ENCODE peak calls at places on chromosomes 2 and 18, in seven cellular contexts. M is body of pancreas, I is A549, R is tibial nerve, T is heart left ventricle, N is uterus, V is spleen. Z is an unnamed sample. For H3K9me3, the result is how much of the 10 kb centered on the place peaks cover.

GRCh38 chr18:50099725-50100414 is 95.1 kb downstream of the MYO5B start:
- DNase-seq in V (no peak), I (no peak), T (no peak), M (no peak), N (no peak), R (no peak), Z (no peak)

GRCh38 chr2:104846955-104847820 is 6.7 kb upstream of the POU3F3 start:
- DNase-seq in N (no peak), R (no peak), T (no peak), I (no peak), M (no peak), V (no peak), Z (no peak)

GRCh38 chr2:195612515-195613495 is 44.2 kb upstream of the SLC39A10 start:
- DNase-seq in V (no peak), R (no peak), I (peak), T (no peak), M (peak), N (no peak), Z (no peak)

GRCh38 chr18:905948-906415 is 1.3 kb downstream of the ADCYAP1 start:
- DNase-seq in N (no peak), T (no peak), R (no peak), M (no peak), V (no peak), I (no peak), Z (no peak)

GRCh38 chr18:49560277-49561126 is 1.4 kb upstream of the LIPG start:
- DNase-seq in T (no peak), M (peak), V (no peak), I (no peak), N (no peak), R (no peak), Z (peak)

GRCh38 chr2:10810175-10811161 is 2.1 kb downstream of the PDIA6 start:
- DNase-seq in V (no peak), M (no peak), T (no peak), I (no peak), N (no peak), R (no peak), Z (no peak)

GRCh38 chr2:222969491-222969890 is 82.5 kb upstream of the KCNE4 start:
- DNase-seq in V (no peak), N (no peak), M (peak), I (no peak), R (no peak), T (no peak), Z (no peak)

GRCh38 chr2:191892391-191892790 is 45.5 kb upstream of the CAVIN2 start:
- DNase-seq in R (no peak), T (no peak), N (no peak), V (no peak), I (no peak), M (peak), Z (no peak)

GRCh38 chr2:160332318-160332717 is 132.2 kb upstream of the ITGB6 start:
- DNase-seq in R (no peak), T (no peak), N (no peak), I (no peak), V (no peak), M (peak), Z (no peak)

GRCh38 chr2:13682878-13683277 is 949.6 kb upstream of the LRATD1 start:
- DNase-seq in V (no peak), M (peak), N (no peak), R (no peak), T (no peak), I (peak), Z (peak)

GRCh38 chr18:49727816-49728215 is 85.5 kb downstream of the ACAA2 start:
- DNase-seq in T (no peak), R (no peak), V (no peak), N (no peak), I (no peak), M (no peak), Z (no peak)

GRCh38 chr2:143481728-143482127 is 352.5 kb downstream of the ARHGAP15 start:
- DNase-seq in N (no peak), I (no peak), T (no peak), M (no peak), R (no peak), V (no peak), Z (no peak)

GRCh38 chr18:75183524-75183923 is 25.4 kb downstream of the PTGR3 start:
- DNase-seq in N (no peak), R (no peak), V (no peak), T (no peak), M (no peak), I (no peak), Z (no peak)

GRCh38 chr18:48790869-48791635 is 159.7 kb downstream of the SMAD7 start:
- DNase-seq in V (peak), N (no peak), M (no peak), I (no peak), T (peak), R (peak), Z (no peak)

GRCh38 chr2:20091305-20091991 is 40.0 kb upstream of the LAPTM4A start:
- DNase-seq in V (no peak), I (peak), T (peak), N (peak), R (peak), M (peak), Z (peak)

GRCh38 chr2:46284812-46285211 is 12.4 kb upstream of the EPAS1 start:
- DNase-seq in I (no peak), R (no peak), T (no peak), N (no peak), M (no peak), V (no peak), Z (no peak)

GRCh38 chr2:15714609-15715008 is 122.9 kb downstream of the DDX1 start:
- DNase-seq in N (no peak), V (no peak), T (no peak), R (no peak), M (no peak), I (no peak), Z (no peak)

GRCh38 chr18:48318481-48318880 is 90.7 kb downstream of the ZBTB7C start:
- DNase-seq in M (no peak), I (no peak), R (no peak), V (peak), T (no peak), N (no peak), Z (no peak)

GRCh38 chr18:47265197-47265596 is 13.7 kb upstream of the SKOR2 start:
- DNase-seq in T (no peak), M (no peak), V (no peak), R (no peak), N (no peak), I (no peak), Z (no peak)

GRCh38 chr2:45275235-45275805 is 266.1 kb upstream of the SIX2 start:
- DNase-seq in T (no peak), V (no peak), N (no peak), M (peak), I (peak), R (no peak), Z (no peak)

GRCh38 chr2:240655931-240656886 is 26.5 kb downstream of the AQP12B start:
- DNase-seq in R (no peak), V (no peak), I (no peak), M (no peak), N (no peak), T (no peak), Z (no peak)

GRCh38 chr2:149125031-149125725 is 86.7 kb downstream of the LYPD6B start:
- DNase-seq in M (peak), T (no peak), N (no peak), V (no peak), I (no peak), R (no peak), Z (no peak)

GRCh38 chr2:260507-261161 is 3.2 kb downstream of the SH3YL1 start:
- DNase-seq in I (no peak), T (no peak), N (no peak), R (no peak), V (no peak), M (no peak), Z (no peak)

GRCh38 chr2:207205173-207205957 is 39.6 kb upstream of the KLF7 start:
- DNase-seq in T (no peak), N (no peak), I (no peak), R (no peak), V (no peak), M (no peak), Z (no peak)

GRCh38 chr2:44170337-44170736 is 1.7 kb downstream of the PPM1B start:
- DNase-seq in T (no peak), M (peak), V (no peak), N (no peak), I (no peak), R (no peak), Z (no peak)

GRCh38 chr2:23596316-23596885 is 211.4 kb downstream of the KLHL29 start:
- DNase-seq in V (no peak), R (no peak), T (no peak), N (no peak), I (no peak), M (no peak), Z (no peak)

GRCh38 chr2:232525796-232526195 is at the start of gene CHRND:
- DNase-seq in N (no peak), T (peak), I (no peak), R (no peak), M (peak), V (no peak), Z (peak)

GRCh38 chr2:236767951-236768350 is 198.3 kb downstream of the ACKR3 start:
- DNase-seq in T (no peak), N (no peak), M (no peak), R (no peak), I (no peak), V (no peak), Z (no peak)

GRCh38 chr2:52613064-52613463 is 1154.5 kb upstream of the CHAC2 start:
- DNase-seq in N (no peak), R (no peak), I (peak), V (no peak), T (no peak), M (no peak), Z (no peak)

GRCh38 chr2:221485500-221485870 is 86.6 kb downstream of the EPHA4 start:
- DNase-seq in R (no peak), N (no peak), I (no peak), V (no peak), M (no peak), T (no peak), Z (no peak)

GRCh38 chr2:29270606-29271005 is 155.4 kb downstream of the CLIP4 start:
- DNase-seq in M (no peak), T (no peak), V (no peak), I (no peak), N (no peak), R (no peak), Z (no peak)

GRCh38 chr2:2898744-2899143 is 478.9 kb downstream of the EIPR1 start:
- DNase-seq in R (no peak), M (no peak), V (no peak), I (no peak), T (no peak), N (no peak), Z (no peak)

GRCh38 chr2:68750592-68751396 is 16.2 kb downstream of the ARHGAP25 start:
- DNase-seq in M (no peak), T (no peak), R (no peak), V (no peak), N (no peak), I (no peak), Z (no peak)

GRCh38 chr2:71393216-71393615 is 60.1 kb upstream of the DYSF start:
- DNase-seq in R (no peak), M (no peak), I (no peak), T (no peak), N (no peak), V (no peak), Z (no peak)

GRCh38 chr2:43824951-43825493 is 13.6 kb downstream of the ABCG5 start:
- DNase-seq in T (no peak), R (no peak), M (no peak), V (no peak), N (no peak), I (no peak), Z (no peak)

GRCh38 chr18:51171208-51171607 is 26.3 kb downstream of the MEX3C start:
- DNase-seq in M (no peak), N (no peak), T (no peak), R (no peak), V (no peak), I (no peak), Z (no peak)

GRCh38 chr2:4140284-4140962 is 437.0 kb downstream of the DCDC2C start:
- DNase-seq in M (peak), T (no peak), N (no peak), R (no peak), I (no peak), V (no peak), Z (no peak)
- H3K9me3 ChIP-seq in M (under half), T (under half), N (under half), R (under half), I (under half), V (under half), Z (under half)

GRCh38 chr2:96549967-96550786 is 13.6 kb downstream of the ARID5A start:
- DNase-seq in R (no peak), N (no peak), M (peak), V (peak), T (no peak), I (peak), Z (peak)

GRCh38 chr2:96547203-96547641 is 10.7 kb downstream of the ARID5A start:
- DNase-seq in N (no peak), T (no peak), V (peak), M (no peak), R (no peak), I (no peak), Z (no peak)

GRCh38 chr2:96547751-96548161 is 11.2 kb downstream of the ARID5A start:
- DNase-seq in M (no peak), T (no peak), I (no peak), V (peak), N (no peak), R (no peak), Z (no peak)

GRCh38 chr2:96549466-96549785 is 12.9 kb downstream of the ARID5A start:
- DNase-seq in I (no peak), R (no peak), V (peak), N (no peak), M (no peak), T (no peak), Z (no peak)

DNA sequence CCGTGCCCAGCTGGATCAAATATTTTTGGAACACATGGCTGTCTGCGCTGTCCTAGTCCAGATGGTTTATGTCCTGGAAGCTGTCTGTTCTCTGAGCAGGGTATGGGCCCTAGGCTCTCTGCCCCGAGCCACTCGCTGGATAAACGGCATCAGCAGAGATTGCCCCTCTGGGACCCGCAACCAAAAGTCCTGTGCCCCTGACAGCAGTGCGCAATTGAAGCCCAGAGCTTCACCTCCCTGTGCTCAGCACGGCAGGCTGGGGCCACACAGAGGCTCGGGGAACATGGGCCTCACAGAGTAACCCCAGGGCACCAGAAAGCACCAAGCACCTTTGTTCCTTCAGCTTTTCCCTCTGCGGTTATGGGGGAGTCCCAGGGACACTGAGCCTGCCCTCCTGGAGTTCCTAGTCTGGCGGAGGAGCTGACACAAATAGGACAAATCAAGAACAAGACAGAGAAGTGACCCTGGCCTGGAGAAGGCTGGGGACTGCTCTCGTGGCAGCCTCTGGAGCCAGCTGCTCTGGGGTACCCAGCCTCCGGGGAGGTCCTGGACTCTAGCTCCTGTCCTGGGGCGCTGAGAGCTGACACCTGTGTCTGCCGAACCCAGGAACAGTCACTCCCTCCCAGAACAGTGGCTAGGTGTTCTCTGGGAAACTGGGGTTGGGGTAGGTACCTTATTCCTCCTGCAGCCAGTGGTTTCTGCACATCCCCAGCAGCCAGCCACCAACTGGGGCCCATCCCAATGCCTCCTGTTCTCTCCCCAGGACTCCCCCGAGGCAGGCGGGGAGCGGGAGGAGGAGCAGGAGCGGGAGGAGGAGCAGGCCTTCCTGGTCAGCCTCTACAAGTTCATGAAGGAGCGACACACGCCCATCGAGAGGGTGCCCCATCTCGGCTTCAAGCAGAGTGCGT is 12.3 kb downstream of the ARID5A start:
- DNase-seq in R (no peak), V (peak), N (no peak), T (no peak), M (no peak), I (no peak), Z (no peak)
- H3K4me3 ChIP-seq in R (no peak), V (no peak), N (no peak), T (no peak), M (no peak), I (no peak), Z (no peak)

GRCh38 chr18:11147962-11148654 is 1.3 kb downstream of the PIEZO2 start:
- DNase-seq in N (no peak), V (no peak), M (no peak), I (no peak), T (no peak), R (no peak), Z (no peak)
- TF ChIP-seq POLR2A in N (no peak), V (no peak), M (no peak), I (no peak), T (no peak), R (no peak), Z (no peak)

GRCh38 chr2:197131558-197131855 is 179.1 kb downstream of the ANKRD44 start:
- DNase-seq in T (no peak), I (no peak), V (peak), N (no peak), R (no peak), M (no peak), Z (no peak)

GRCh38 chr2:197128897-197129296 is 181.7 kb downstream of the ANKRD44 start:
- DNase-seq in N (no peak), V (no peak), T (no peak), I (no peak), R (no peak), M (no peak), Z (no peak)

GRCh38 chr2:197128126-197128525 is 182.5 kb downstream of the ANKRD44 start:
- DNase-seq in N (no peak), T (no peak), M (no peak), V (no peak), R (no peak), I (no peak), Z (no peak)

GRCh38 chr2:197126630-197127029 is 183.9 kb downstream of the ANKRD44 start:
- DNase-seq in V (no peak), M (no peak), R (no peak), T (no peak), N (no peak), I (no peak), Z (no peak)

GRCh38 chr2:197130318-197130717 is 180.3 kb downstream of the ANKRD44 start:
- DNase-seq in M (no peak), N (no peak), V (no peak), R (no peak), I (no peak), T (no peak), Z (no peak)
- H3K9me3 ChIP-seq in M (under half), N (under half), V (under half), R (under half), I (under half), T (under half), Z (under half)

GRCh38 chr2:200090683-200091082 is 135.3 kb downstream of the MAIP1 start:
- DNase-seq in R (no peak), V (no peak), T (no peak), I (no peak), N (no peak), M (no peak), Z (no peak)
- H3K4me3 ChIP-seq in R (no peak), V (no peak), T (no peak), I (no peak), N (no peak), M (no peak), Z (no peak)

GRCh38 chr2:172101707-172102158 is 967 bp downstream of the DLX2 start:
- DNase-seq in N (no peak), R (no peak), I (no peak), M (no peak), V (peak), T (no peak), Z (no peak)

GRCh38 chr2:172102159-172102857 is 392 bp downstream of the DLX2 start:
- DNase-seq in N (no peak), M (no peak), T (no peak), R (no peak), I (no peak), V (peak), Z (no peak)

GRCh38 chr2:172103471-172104292 is 982 bp upstream of the DLX2 start:
- DNase-seq in T (peak), V (peak), M (peak), I (peak), R (peak), N (peak), Z (peak)

GRCh38 chr2:172101008-172101706 is 1.5 kb downstream of the DLX2 start:
- DNase-seq in M (no peak), N (no peak), T (no peak), V (no peak), I (no peak), R (no peak), Z (no peak)

DNA sequence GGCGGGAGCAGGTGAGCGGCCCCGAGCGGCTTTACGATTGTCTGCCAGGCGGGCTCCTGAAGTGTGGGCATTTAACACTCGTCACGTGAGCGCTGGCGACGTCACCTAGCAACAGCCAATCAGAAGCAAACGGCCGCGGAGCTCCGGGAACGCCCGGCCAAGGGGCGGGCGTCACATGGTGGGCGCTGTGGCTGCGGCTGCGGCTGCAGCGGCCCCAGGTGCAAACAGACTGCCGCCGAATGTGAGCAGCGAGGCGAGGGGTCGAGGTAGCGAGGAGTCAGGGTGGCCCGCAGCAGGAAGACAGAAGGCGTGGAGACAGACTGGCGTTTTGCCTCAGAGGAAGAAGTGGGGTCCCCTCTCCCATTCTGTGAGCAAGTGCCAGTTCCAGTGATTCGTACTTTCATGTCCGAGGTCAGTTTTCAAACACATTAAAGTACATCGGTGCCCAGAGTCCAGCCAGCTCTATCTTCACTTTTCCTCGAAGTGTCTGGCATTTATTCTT is at the start of gene DLX2:
- DNase-seq in V (peak), I (peak), N (peak), R (peak), T (peak), M (peak), Z (peak)
- TF ChIP-seq POLR2A in V (no peak), I (peak), N (no peak), R (no peak), T (no peak), M (no peak), Z (no peak)